ENCODE peak calls at places on chromosomes 2 and 18, in four cellular contexts. One of them, this sample, is unnamed.

GRCh38 chr2:75602724-75603342 is 42.1 kb upstream of the EVA1A start:
- DNase-seq in nephron progenitor cell: no peak
- DNase-seq in neural crest cell: no peak
- DNase-seq in HL-60: no peak
- DNase-seq in this sample: no peak

GRCh38 chr18:58095251-58095650 is 51.2 kb downstream of the NEDD4L start:
- DNase-seq in nephron progenitor cell: peak; percentile 47
- DNase-seq in neural crest cell: no peak
- DNase-seq in HL-60: no peak
- DNase-seq in this sample: no peak

GRCh38 chr2:1721706-1722483 is 22.4 kb downstream of the PXDN start:
- DNase-seq in nephron progenitor cell: no peak
- DNase-seq in neural crest cell: no peak
- DNase-seq in HL-60: no peak
- DNase-seq in this sample: no peak

GRCh38 chr2:205024822-205025518 is 479.7 kb downstream of the PARD3B start:
- DNase-seq in nephron progenitor cell: no peak
- DNase-seq in neural crest cell: no peak
- DNase-seq in HL-60: no peak
- DNase-seq in this sample: no peak

GRCh38 chr2:225100856-225101294 is 58.6 kb upstream of the DOCK10 start:
- DNase-seq in nephron progenitor cell: no peak
- DNase-seq in neural crest cell: no peak
- DNase-seq in HL-60: no peak
- DNase-seq in this sample: no peak

GRCh38 chr2:1493361-1494126 is 80.3 kb downstream of the TPO start:
- DNase-seq in nephron progenitor cell: no peak
- DNase-seq in neural crest cell: no peak
- DNase-seq in HL-60: no peak
- DNase-seq in this sample: no peak

GRCh38 chr2:199186226-199186864 is 271.4 kb downstream of the SATB2 start:
- DNase-seq in nephron progenitor cell: no peak
- DNase-seq in neural crest cell: no peak
- DNase-seq in HL-60: no peak
- DNase-seq in this sample: no peak

GRCh38 chr2:212640428-212640827 is 101.8 kb upstream of the ERBB4 start:
- DNase-seq in nephron progenitor cell: no peak
- DNase-seq in neural crest cell: no peak
- DNase-seq in HL-60: no peak
- DNase-seq in this sample: no peak

GRCh38 chr2:240237609-240238151 is 97.2 kb upstream of the OTOS start:
- DNase-seq in nephron progenitor cell: no peak
- DNase-seq in neural crest cell: no peak
- DNase-seq in HL-60: no peak
- DNase-seq in this sample: peak; percentile 32

GRCh38 chr2:9102861-9103662 is 99.6 kb upstream of the MBOAT2 start:
- DNase-seq in nephron progenitor cell: no peak
- DNase-seq in neural crest cell: no peak
- DNase-seq in HL-60: no peak
- DNase-seq in this sample: no peak

GRCh38 chr18:54607213-54607934 is 16.3 kb downstream of the DYNAP start:
- DNase-seq in nephron progenitor cell: no peak
- DNase-seq in neural crest cell: no peak
- DNase-seq in HL-60: no peak
- DNase-seq in this sample: no peak

GRCh38 chr2:105321875-105322646 is 7.5 kb downstream of the TGFBRAP1 start:
- DNase-seq in nephron progenitor cell: no peak
- DNase-seq in neural crest cell: no peak
- DNase-seq in HL-60: no peak
- DNase-seq in this sample: no peak

GRCh38 chr2:136327162-136327852 is 209.4 kb upstream of the CXCR4 start:
- DNase-seq in nephron progenitor cell: no peak
- DNase-seq in neural crest cell: no peak
- DNase-seq in HL-60: no peak
- DNase-seq in this sample: no peak

GRCh38 chr2:128396500-128396891 is 77.8 kb upstream of the HS6ST1 start:
- DNase-seq in nephron progenitor cell: peak; percentile 40
- DNase-seq in neural crest cell: peak; percentile 50
- DNase-seq in HL-60: no peak
- DNase-seq in this sample: no peak

GRCh38 chr2:95275151-95275515 is 884 bp downstream of the PROM2 start:
- DNase-seq in nephron progenitor cell: no peak
- DNase-seq in neural crest cell: no peak
- DNase-seq in HL-60: no peak
- DNase-seq in this sample: no peak

GRCh38 chr2:239903803-239904202 is 121.3 kb downstream of the NDUFA10 start:
- DNase-seq in nephron progenitor cell: no peak
- DNase-seq in neural crest cell: no peak
- DNase-seq in HL-60: no peak
- DNase-seq in this sample: no peak

GRCh38 chr2:120283649-120284048 is 31.0 kb downstream of the RALB start:
- DNase-seq in nephron progenitor cell: no peak
- DNase-seq in neural crest cell: no peak
- DNase-seq in HL-60: no peak
- DNase-seq in this sample: no peak
- TF ChIP-seq CTCF in nephron progenitor cell: no peak
- TF ChIP-seq CTCF in neural crest cell: peak; percentile 52
- TF ChIP-seq CTCF in HL-60: no peak
- TF ChIP-seq CTCF in this sample: peak; percentile 65

GRCh38 chr2:97816411-97816810 is 103.0 kb downstream of the ZAP70 start:
- DNase-seq in nephron progenitor cell: no peak
- DNase-seq in neural crest cell: no peak
- DNase-seq in HL-60: no peak
- DNase-seq in this sample: no peak

GRCh38 chr2:97819769-97820168 is 106.4 kb downstream of the ZAP70 start:
- DNase-seq in nephron progenitor cell: no peak
- DNase-seq in neural crest cell: no peak
- DNase-seq in HL-60: no peak
- DNase-seq in this sample: no peak
- TF ChIP-seq CTCF in nephron progenitor cell: no peak
- TF ChIP-seq CTCF in neural crest cell: no peak
- TF ChIP-seq CTCF in HL-60: no peak
- TF ChIP-seq CTCF in this sample: no peak

GRCh38 chr2:191571163-191571769 is 106.7 kb upstream of the NABP1 start:
- DNase-seq in nephron progenitor cell: no peak
- DNase-seq in neural crest cell: no peak
- DNase-seq in HL-60: peak; percentile 71
- DNase-seq in this sample: no peak
- TF ChIP-seq CTCF in nephron progenitor cell: no peak
- TF ChIP-seq CTCF in neural crest cell: no peak
- TF ChIP-seq CTCF in HL-60: peak; percentile 7
- TF ChIP-seq CTCF in this sample: peak; percentile 28

DNA sequence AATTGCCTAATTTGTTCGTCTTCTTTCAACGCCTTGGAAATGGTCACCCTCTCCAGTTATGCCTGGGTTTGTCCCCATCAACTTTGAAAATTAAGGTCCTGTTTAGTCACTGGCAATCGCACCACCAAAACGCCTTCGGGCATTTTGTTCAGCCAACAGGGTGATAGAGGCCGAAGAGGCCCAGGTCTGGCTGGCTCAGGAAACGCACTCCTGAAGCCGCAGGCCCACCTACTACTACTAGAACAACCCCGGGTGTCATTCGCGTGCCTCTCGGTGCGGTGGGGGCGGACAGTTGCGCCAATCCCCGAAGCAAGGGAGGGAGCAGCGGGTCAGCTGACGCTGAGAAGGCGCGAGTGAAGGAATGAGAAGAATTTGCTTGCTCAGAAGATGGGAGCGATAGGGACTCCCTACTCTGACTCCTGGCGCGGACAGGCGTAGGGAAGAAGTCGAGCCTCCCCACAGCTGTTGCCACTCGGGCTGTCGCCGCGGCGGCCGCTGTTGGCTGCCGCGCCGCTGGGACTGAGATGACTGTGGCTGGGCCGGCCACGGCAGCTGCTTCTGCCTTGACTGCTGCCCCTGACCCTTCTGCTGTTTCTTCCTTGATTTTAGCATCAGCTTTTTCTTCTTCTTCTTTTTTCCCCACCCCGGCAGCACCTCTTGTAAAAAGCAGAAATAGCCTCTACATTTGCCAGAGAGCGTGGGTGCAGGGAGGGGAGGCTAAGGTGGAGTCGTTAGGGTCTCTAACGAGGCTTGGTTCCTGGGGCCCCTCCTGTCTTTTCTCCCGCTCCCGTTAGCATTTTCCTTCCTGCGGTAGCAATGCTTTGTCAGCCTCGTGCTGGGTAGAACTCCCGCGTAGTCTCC is 387.6 kb downstream of the FIGN start:
- DNase-seq in nephron progenitor cell: peak; percentile 76
- DNase-seq in neural crest cell: peak; percentile 49
- DNase-seq in HL-60: peak; percentile 62
- DNase-seq in this sample: peak; percentile 76
- TF ChIP-seq CTCF in nephron progenitor cell: no peak
- TF ChIP-seq CTCF in neural crest cell: no peak
- TF ChIP-seq CTCF in HL-60: no peak
- TF ChIP-seq CTCF in this sample: no peak